ENCODE peak calls at places on chromosome 15, in four cellular contexts. F is HepG2, O is HCT116, E is K562. W is an unnamed sample.

GRCh38 chr15:22262613-22263020 is 182.3 kb downstream of the OR4M2 start:
- DNase-seq in F (no peak), O (no peak), E (no peak), W (peak)

GRCh38 chr15:89179966-89180875 is 41.2 kb downstream of the RLBP1 start:
- DNase-seq in F (no peak), O (no peak), E (no peak), W (no peak)

GRCh38 chr15:55526559-55527036 is 18.6 kb upstream of the DNAAF4 start:
- DNase-seq in F (peak), O (peak), E (peak), W (no peak)

GRCh38 chr15:42608110-42608531 is 32.7 kb downstream of the STARD9 start:
- DNase-seq in F (no peak), O (no peak), E (no peak), W (peak)

GRCh38 chr15:76345880-76346665 is 9.5 kb downstream of the ISL2 start:
- DNase-seq in F (peak), O (no peak), E (no peak), W (no peak)

GRCh38 chr15:61700803-61701202 is 359.4 kb downstream of the VPS13C start:
- DNase-seq in F (no peak), O (no peak), E (no peak), W (no peak)

GRCh38 chr15:27694506-27695077 is 404.5 kb downstream of the OCA2 start:
- DNase-seq in F (peak), O (no peak), E (no peak), W (no peak)

GRCh38 chr15:27783668-27784067 is 315.4 kb downstream of the OCA2 start:
- DNase-seq in F (no peak), O (no peak), E (no peak), W (no peak)

GRCh38 chr15:25055356-25056068 is 100.7 kb downstream of the SNRPN start:
- DNase-seq in F (no peak), O (no peak), E (no peak), W (no peak)

GRCh38 chr15:29740692-29741311 is 81.5 kb downstream of the TJP1 start:
- DNase-seq in F (peak), O (no peak), E (no peak), W (no peak)

GRCh38 chr15:101042320-101042719 is 123.2 kb downstream of the LRRK1 start:
- DNase-seq in F (no peak), O (no peak), E (no peak), W (no peak)

GRCh38 chr15:31336943-31337295 is 10.3 kb downstream of the KLF13 start:
- DNase-seq in F (no peak), O (no peak), E (no peak), W (no peak)

GRCh38 chr15:83300826-83301225 is 16.4 kb upstream of the BNC1 start:
- DNase-seq in F (no peak), O (no peak), E (no peak), W (no peak)

GRCh38 chr15:55108858-55109518 is 87.8 kb downstream of the RSL24D1 start:
- DNase-seq in F (peak), O (peak), E (peak), W (peak)

GRCh38 chr15:97504031-97504430 is 456.5 kb upstream of the ARRDC4 start:
- DNase-seq in F (no peak), O (no peak), E (no peak), W (no peak)

GRCh38 chr15:55784284-55784683 is 41.3 kb upstream of the PRTG start:
- DNase-seq in F (no peak), O (no peak), E (no peak), W (no peak)

GRCh38 chr15:83585770-83586169 is 68.2 kb upstream of the ADAMTSL3 start:
- DNase-seq in F (no peak), O (no peak), E (no peak), W (no peak)

GRCh38 chr15:36469567-36469966 is 109.9 kb upstream of the CDIN1 start:
- DNase-seq in F (no peak), O (no peak), E (no peak), W (no peak)

DNA sequence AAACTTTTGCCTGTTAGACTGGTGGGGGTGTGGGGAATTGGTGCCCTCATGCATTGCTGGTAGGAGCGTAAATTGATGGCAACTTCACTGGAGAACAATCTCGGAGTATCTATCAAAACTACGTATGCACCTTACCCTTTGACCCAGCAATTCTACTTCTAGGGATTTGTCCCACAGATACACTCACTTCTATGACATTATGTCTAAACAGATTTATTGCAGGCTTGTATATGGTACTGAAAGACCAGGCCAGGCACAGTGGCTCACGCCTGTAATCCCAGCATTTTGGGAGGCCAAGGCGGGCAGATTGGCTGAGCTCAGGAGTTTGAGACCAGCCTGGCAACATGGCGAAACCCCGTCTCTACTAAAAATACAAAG is 30.3 kb downstream of the PPCDC start:
- DNase-seq in F (no peak), O (no peak), E (no peak), W (no peak)
- TF ChIP-seq JUND in F (no peak), O (no peak), E (no peak), W (no peak)

GRCh38 chr15:98648654-98649537 is 557 bp downstream of the IGF1R start:
- DNase-seq in F (no peak), O (no peak), E (peak), W (peak)
- TF ChIP-seq JUND in F (no peak), O (no peak), E (no peak), W (no peak)

GRCh38 chr15:48862705-48863104 is 15.2 kb upstream of the EID1 start:
- DNase-seq in F (no peak), O (no peak), E (no peak), W (no peak)

GRCh38 chr15:48858401-48858800 is 19.5 kb upstream of the EID1 start:
- DNase-seq in F (no peak), O (no peak), E (peak), W (no peak)

GRCh38 chr15:48865387-48866079 is 12.4 kb upstream of the EID1 start:
- DNase-seq in F (no peak), O (no peak), E (no peak), W (no peak)

GRCh38 chr15:48859426-48859825 is 18.5 kb upstream of the EID1 start:
- DNase-seq in F (no peak), O (no peak), E (no peak), W (no peak)

DNA sequence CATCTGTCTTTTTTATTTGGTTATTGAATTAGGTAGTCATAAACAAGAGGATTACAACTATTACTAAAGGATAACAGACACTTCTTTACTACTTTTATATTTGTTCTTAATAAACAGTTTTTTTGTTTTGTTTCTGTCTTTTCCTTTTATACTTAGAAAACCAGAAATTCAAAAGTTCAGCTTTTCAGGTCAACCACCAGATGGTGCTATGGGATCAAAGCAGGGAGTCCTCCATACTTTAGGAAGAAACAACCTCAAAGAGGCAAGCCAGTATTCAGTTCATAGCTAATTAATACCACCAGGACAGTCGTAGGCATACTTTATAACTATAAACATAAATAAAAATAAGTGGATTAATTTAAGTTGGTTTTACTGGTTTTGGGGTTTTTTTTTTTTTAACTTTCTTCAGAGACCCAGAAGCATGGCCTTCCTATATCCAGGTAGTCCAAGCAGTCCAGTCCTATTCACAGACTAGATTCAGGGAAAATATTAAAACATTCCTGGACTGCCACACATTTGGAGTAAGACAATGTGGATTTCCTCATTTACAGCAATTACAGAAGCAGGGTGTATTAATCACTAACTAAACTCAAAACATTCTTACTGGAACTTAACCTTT is 16.0 kb upstream of the EID1 start:
- DNase-seq in F (peak), O (peak), E (peak), W (peak)
- TF ChIP-seq JUND in F (no peak), O (no peak), E (no peak), W (no peak)

DNA sequence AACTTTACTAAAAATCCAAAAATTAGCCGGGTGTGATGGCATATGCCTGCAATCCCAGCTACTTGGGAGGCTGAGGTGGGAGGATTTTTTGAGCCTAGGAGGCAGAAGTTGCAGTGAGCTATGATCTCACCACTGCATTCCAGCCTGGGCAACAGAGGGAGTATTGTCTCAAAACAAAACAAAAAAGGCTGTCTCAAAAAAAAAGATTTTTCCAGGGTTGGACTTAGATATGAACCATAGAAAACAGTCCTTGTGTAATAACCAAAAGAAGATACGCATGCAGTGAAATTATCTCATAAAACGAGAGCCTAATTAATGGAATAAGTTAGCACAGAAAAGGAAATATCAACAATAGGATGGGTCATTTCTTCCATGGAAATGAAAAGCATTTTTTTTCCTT is 320.4 kb upstream of the RASGRP1 start:
- DNase-seq in F (peak), O (no peak), E (no peak), W (no peak)
- TF ChIP-seq JUND in F (no peak), O (no peak), E (no peak), W (no peak)

GRCh38 chr15:60179786-60180391 is 175.8 kb downstream of the FOXB1 start:
- DNase-seq in F (peak), O (peak), E (peak), W (peak)
- TF ChIP-seq JUND in F (no peak), O (no peak), E (no peak), W (no peak)

DNA sequence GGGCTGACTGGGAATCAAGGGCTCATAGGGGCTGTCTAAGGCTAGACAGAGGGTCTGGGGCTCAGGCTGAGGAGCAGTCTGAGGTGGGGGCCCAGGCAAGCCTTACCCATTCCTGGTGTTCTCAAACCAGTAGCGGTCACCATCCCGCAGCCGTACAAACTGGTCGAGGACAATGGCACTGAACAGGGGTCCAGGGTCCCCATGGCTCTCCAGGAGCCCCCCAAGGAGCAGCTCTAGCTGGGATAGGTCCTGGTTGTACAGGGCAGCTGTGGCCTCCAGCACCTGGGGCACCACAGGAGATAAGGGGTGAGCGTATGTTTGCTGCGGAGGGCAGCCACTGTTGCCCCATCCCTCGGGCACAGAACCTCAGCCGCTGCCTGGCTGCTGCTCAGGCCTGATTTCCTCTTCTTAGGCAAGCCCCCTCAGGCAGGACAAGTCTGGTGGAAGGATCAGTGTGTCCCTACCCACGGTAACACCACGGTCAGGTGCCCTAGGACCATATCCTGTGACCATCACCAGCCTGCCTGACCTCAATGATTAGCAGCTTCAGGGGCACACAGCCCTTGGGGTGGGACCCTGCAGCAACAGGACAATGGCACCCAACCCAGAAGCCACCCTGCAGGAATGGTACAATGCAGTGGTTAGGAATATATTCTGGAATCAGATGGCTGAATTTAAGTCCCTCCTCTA is 5.9 kb downstream of the DUOX2 start:
- DNase-seq in F (no peak), O (no peak), E (no peak), W (no peak)
- TF ChIP-seq JUND in F (no peak), O (no peak), E (no peak), W (no peak)

DNA sequence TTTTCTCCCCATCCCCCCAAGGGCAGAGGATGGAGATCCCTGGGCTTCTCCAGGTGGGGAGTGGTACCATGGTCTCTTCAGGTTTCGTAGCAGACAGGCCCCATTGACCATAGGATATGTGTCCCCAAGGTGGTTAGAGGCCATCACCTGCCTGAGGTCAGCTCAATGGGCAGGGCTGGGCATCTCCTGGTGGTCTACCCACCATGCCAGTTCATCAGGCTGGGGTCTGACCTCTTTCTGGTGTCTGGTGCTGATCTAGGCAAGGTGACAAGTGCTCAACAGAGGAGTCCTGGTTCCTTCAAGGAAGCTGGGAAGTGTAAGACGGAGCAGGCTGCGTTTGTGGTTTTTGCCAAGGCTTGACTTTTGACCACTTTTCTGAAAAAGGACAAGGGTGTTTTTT is 71.4 kb downstream of the SMAD3 start:
- DNase-seq in F (no peak), O (no peak), E (no peak), W (no peak)
- TF ChIP-seq JUND in F (no peak), O (no peak), E (no peak), W (no peak)

GRCh38 chr15:92819312-92820232 is 80.6 kb upstream of the CHD2 start:
- DNase-seq in F (no peak), O (no peak), E (no peak), W (no peak)
- TF ChIP-seq JUND in F (no peak), O (no peak), E (no peak), W (no peak)

GRCh38 chr15:90266485-90266884 is 1.0 kb downstream of the NGRN start:
- DNase-seq in F (no peak), O (no peak), E (no peak), W (no peak)
- TF ChIP-seq JUND in F (no peak), O (no peak), E (no peak), W (no peak)

W was measured in T47D.